ENCODE peak calls at places on chromosomes 12 and 14, in six cellular contexts. W is HuH-7.5; Z is T-helper 9 cell; F is PC-3; J is AG08396; I is activated CD4-positive, alpha-beta T cell treated with anti-CD3 and anti-CD28 coated beads, Interleukin-2, amount 50 U/mL, for 1 hour. B is an unnamed sample.

GRCh38 chr12:53313996-53314395 is 7.4 kb downstream of the AAAS start:
- DNase-seq in J (no peak), Z (no peak), W (no peak), I (no peak), F (no peak), B (peak)

GRCh38 chr12:75722714-75723200 is 211.3 kb upstream of the KRR1 start:
- DNase-seq in Z (peak), W (no peak), J (peak), I (peak), F (peak), B (peak)

GRCh38 chr12:65696227-65696626 is 128.1 kb upstream of the HMGA2 start:
- DNase-seq in I (no peak), F (peak), Z (no peak), J (no peak), W (no peak), B (no peak)

GRCh38 chr14:22630486-22630885 is 13.7 kb downstream of the OR6J1 start:
- DNase-seq in F (no peak), I (no peak), J (peak), Z (no peak), W (no peak), B (no peak)

GRCh38 chr12:58086930-58087329 is 145.6 kb downstream of the ATP23 start:
- DNase-seq in W (no peak), J (no peak), I (no peak), Z (no peak), F (no peak), B (no peak)

GRCh38 chr14:101400815-101401214 is 160.5 kb upstream of the DIO3 start:
- DNase-seq in W (no peak), J (peak), I (no peak), Z (no peak), F (no peak), B (no peak)

GRCh38 chr14:65446159-65446558 is 33.6 kb downstream of the FUT8 start:
- DNase-seq in I (no peak), W (no peak), F (no peak), J (peak), Z (no peak), B (no peak)

GRCh38 chr14:81170829-81171195 is 49.9 kb downstream of the GTF2A1 start:
- DNase-seq in F (no peak), Z (no peak), W (no peak), I (no peak), J (no peak), B (no peak)

GRCh38 chr12:48744251-48745008 is 27.9 kb upstream of the CCNT1 start:
- DNase-seq in W (no peak), Z (no peak), F (no peak), I (no peak), J (no peak), B (no peak)

GRCh38 chr12:38555620-38556596 is 239.3 kb downstream of the ALG10B start:
- DNase-seq in J (no peak), I (no peak), W (no peak), Z (no peak), F (peak), B (no peak)

GRCh38 chr14:53842938-53843337 is 113.7 kb downstream of the BMP4 start:
- DNase-seq in W (no peak), J (no peak), Z (no peak), I (no peak), F (peak), B (no peak)

GRCh38 chr12:116697305-116698130 is 40.4 kb downstream of the SPRING1 start:
- DNase-seq in F (peak), Z (no peak), W (peak), J (no peak), I (no peak), B (no peak)

GRCh38 chr12:49017764-49018281 is 753 bp downstream of the PRKAG1 start:
- DNase-seq in W (no peak), Z (no peak), I (peak), J (peak), F (peak), B (peak)

GRCh38 chr12:31797230-31797872 is 68.5 kb upstream of the AMN1 start:
- DNase-seq in I (no peak), W (no peak), Z (no peak), F (no peak), J (no peak), B (no peak)

GRCh38 chr12:69897744-69898143 is 72.7 kb downstream of the MYRFL start:
- DNase-seq in W (no peak), Z (no peak), F (peak), J (peak), I (no peak), B (no peak)

GRCh38 chr12:119869720-119870119 is 7.4 kb downstream of the CIT start:
- DNase-seq in F (peak), Z (no peak), W (no peak), J (peak), I (no peak), B (no peak)

GRCh38 chr14:76597387-76597786 is 163.9 kb upstream of the VASH1 start:
- DNase-seq in Z (no peak), I (no peak), J (no peak), W (no peak), F (no peak), B (no peak)

GRCh38 chr14:35879654-35880249 is 53.6 kb downstream of the BRMS1L start:
- DNase-seq in I (no peak), J (peak), W (no peak), F (peak), Z (no peak), B (peak)

GRCh38 chr14:74557691-74558090 is 54.3 kb downstream of the LTBP2 start:
- DNase-seq in F (no peak), W (no peak), Z (no peak), I (no peak), J (no peak), B (no peak)

GRCh38 chr14:88286309-88286708 is 36.8 kb downstream of the KCNK10 start:
- DNase-seq in F (no peak), J (no peak), Z (no peak), W (no peak), I (no peak), B (no peak)

GRCh38 chr12:87428701-87429277 is 600.4 kb downstream of the C12orf50 start:
- DNase-seq in I (no peak), Z (no peak), F (peak), J (peak), W (no peak), B (no peak)

GRCh38 chr14:104187931-104188726 is 49.7 kb downstream of the KIF26A start:
- DNase-seq in Z (no peak), W (no peak), J (peak), F (peak), I (no peak), B (no peak)

GRCh38 chr12:19338405-19338804 is 100.9 kb upstream of the AEBP2 start:
- DNase-seq in Z (no peak), F (no peak), I (no peak), J (peak), W (no peak), B (no peak)

GRCh38 chr12:5087831-5088554 is 44.3 kb downstream of the KCNA5 start:
- DNase-seq in F (no peak), W (no peak), Z (no peak), I (no peak), J (no peak), B (no peak)

GRCh38 chr14:104977681-104978647 is at the start of gene AHNAK2:
- DNase-seq in J (peak), I (peak), F (peak), Z (peak), W (peak), B (no peak)

GRCh38 chr12:121325922-121326396 is 26.3 kb downstream of the ANAPC5 start:
- DNase-seq in F (no peak), I (no peak), Z (no peak), J (no peak), W (no peak), B (no peak)

GRCh38 chr14:81286574-81287370 is 66.0 kb upstream of the GTF2A1 start:
- DNase-seq in W (no peak), J (no peak), I (no peak), F (no peak), Z (no peak), B (no peak)

GRCh38 chr14:99749142-99749541 is 44.1 kb upstream of the EML1 start:
- DNase-seq in F (no peak), J (no peak), I (no peak), W (no peak), Z (no peak), B (no peak)

GRCh38 chr12:10395390-10395998 is 5.7 kb upstream of the KLRK1 start:
- DNase-seq in F (peak), J (peak), I (no peak), W (peak), Z (no peak), B (peak)

GRCh38 chr14:54699087-54699530 is 132.2 kb downstream of the SAMD4A start:
- DNase-seq in W (no peak), F (no peak), J (no peak), Z (no peak), I (no peak), B (no peak)

GRCh38 chr14:104399432-104400155 is 180.0 kb upstream of the C14orf180 start:
- DNase-seq in J (no peak), Z (no peak), F (no peak), W (no peak), I (no peak), B (no peak)

GRCh38 chr12:51687142-51687935 is 96.3 kb downstream of the SCN8A start:
- DNase-seq in Z (no peak), W (no peak), J (no peak), F (peak), I (no peak), B (peak)

GRCh38 chr12:6238875-6239274 is 38.7 kb downstream of the CD9 start:
- DNase-seq in F (no peak), J (no peak), I (no peak), W (no peak), Z (no peak), B (no peak)

GRCh38 chr12:32148372-32148771 is 41.7 kb downstream of the BICD1 start:
- DNase-seq in Z (no peak), J (no peak), I (no peak), W (no peak), F (peak), B (no peak)

GRCh38 chr12:69569236-69569635 is 16.0 kb upstream of the CCT2 start:
- DNase-seq in W (no peak), J (no peak), F (peak), Z (no peak), I (no peak), B (no peak)

GRCh38 chr12:53046655-53047220 is 3.1 kb upstream of the TNS2 start:
- DNase-seq in F (no peak), J (peak), I (no peak), Z (no peak), W (peak), B (peak)

GRCh38 chr12:45727994-45728624 is 1.4 kb upstream of the ARID2 start:
- DNase-seq in I (no peak), W (peak), J (no peak), Z (no peak), F (no peak), B (no peak)

GRCh38 chr14:89660183-89660582 is 243.2 kb upstream of the FOXN3 start:
- DNase-seq in I (no peak), F (no peak), W (no peak), Z (no peak), J (peak), B (no peak)

GRCh38 chr12:16417058-16417457 is 69.6 kb downstream of the MGST1 start:
- DNase-seq in W (no peak), Z (no peak), F (no peak), I (no peak), J (no peak), B (no peak)

GRCh38 chr12:75910452-75910722 is 121.2 kb downstream of the PHLDA1 start:
- DNase-seq in Z (no peak), F (no peak), J (no peak), W (no peak), I (no peak), B (no peak)